ENCODE peak calls at places on chromosomes 5 and 9, in five cellular contexts. One of them, this sample, is unnamed.

GRCh38 chr9:72579190-72579589 is 57.8 kb downstream of the TMC1 start:
- DNase-seq in glomerular endothelial cell: no peak
- DNase-seq in germinal center: no peak
- DNase-seq in AG08396: no peak
- DNase-seq in central memory CD4-positive, alpha-beta T cell: no peak
- DNase-seq in this sample: peak; percentile 93

GRCh38 chr5:50794812-50795211 is 128.4 kb downstream of the PARP8 start:
- DNase-seq in germinal center: no peak
- DNase-seq in AG08396: no peak
- DNase-seq in glomerular endothelial cell: no peak
- DNase-seq in central memory CD4-positive, alpha-beta T cell: no peak
- DNase-seq in this sample: no peak

GRCh38 chr5:94621763-94622162 is 3.3 kb downstream of the SLF1 start:
- DNase-seq in central memory CD4-positive, alpha-beta T cell: no peak
- DNase-seq in germinal center: no peak
- DNase-seq in AG08396: no peak
- DNase-seq in glomerular endothelial cell: no peak
- DNase-seq in this sample: no peak

GRCh38 chr5:14331377-14331776 is 188.2 kb downstream of the TRIO start:
- DNase-seq in central memory CD4-positive, alpha-beta T cell: no peak
- DNase-seq in germinal center: peak; percentile 40
- DNase-seq in AG08396: no peak
- DNase-seq in glomerular endothelial cell: no peak
- DNase-seq in this sample: no peak

GRCh38 chr9:128987800-128988199 is 40.3 kb downstream of the NUP188 start:
- DNase-seq in AG08396: peak; percentile 62
- DNase-seq in glomerular endothelial cell: no peak
- DNase-seq in central memory CD4-positive, alpha-beta T cell: no peak
- DNase-seq in germinal center: no peak
- DNase-seq in this sample: no peak

GRCh38 chr5:176133289-176133870 is 104.8 kb upstream of the SIMC1 start:
- DNase-seq in central memory CD4-positive, alpha-beta T cell: peak; percentile 0
- DNase-seq in AG08396: no peak
- DNase-seq in germinal center: no peak
- DNase-seq in glomerular endothelial cell: no peak
- DNase-seq in this sample: no peak

GRCh38 chr5:43798740-43799139 is 195.8 kb downstream of the NNT start:
- DNase-seq in glomerular endothelial cell: no peak
- DNase-seq in AG08396: no peak
- DNase-seq in central memory CD4-positive, alpha-beta T cell: no peak
- DNase-seq in germinal center: no peak
- DNase-seq in this sample: no peak

GRCh38 chr5:55578771-55579170 is 44.0 kb upstream of the PLPP1 start:
- DNase-seq in germinal center: no peak
- DNase-seq in glomerular endothelial cell: no peak
- DNase-seq in central memory CD4-positive, alpha-beta T cell: no peak
- DNase-seq in AG08396: no peak
- DNase-seq in this sample: no peak

GRCh38 chr9:12640866-12641636 is 52.1 kb upstream of the TYRP1 start:
- DNase-seq in central memory CD4-positive, alpha-beta T cell: no peak
- DNase-seq in AG08396: no peak
- DNase-seq in glomerular endothelial cell: no peak
- DNase-seq in germinal center: no peak
- DNase-seq in this sample: no peak

GRCh38 chr5:73938280-73938937 is 312.4 kb downstream of the ARHGEF28 start:
- DNase-seq in central memory CD4-positive, alpha-beta T cell: no peak
- DNase-seq in glomerular endothelial cell: no peak
- DNase-seq in AG08396: peak; percentile 80
- DNase-seq in germinal center: no peak
- DNase-seq in this sample: peak; percentile 59

GRCh38 chr5:66851306-66851705 is 255.1 kb downstream of the MAST4 start:
- DNase-seq in germinal center: no peak
- DNase-seq in glomerular endothelial cell: no peak
- DNase-seq in AG08396: no peak
- DNase-seq in central memory CD4-positive, alpha-beta T cell: no peak
- DNase-seq in this sample: no peak

GRCh38 chr5:53161876-53162275 is 52.3 kb upstream of the MOCS2 start:
- DNase-seq in glomerular endothelial cell: no peak
- DNase-seq in AG08396: peak; percentile 13
- DNase-seq in germinal center: no peak
- DNase-seq in central memory CD4-positive, alpha-beta T cell: no peak
- DNase-seq in this sample: no peak